ENCODE peak calls at places on chromosomes 3 and 15, in four cellular contexts. V, R, F and J are unnamed samples. For H3K4me1, the result is how much of the 10 kb centered on the place peaks cover.

GRCh38 chr3:148319161-148319915 is 378.4 kb upstream of the AGTR1 start:
- DNase-seq in V (no peak), R (no peak), F (no peak), J (no peak)

GRCh38 chr3:56467108-56467507 is 1.2 kb downstream of the ERC2 start:
- DNase-seq in V (peak), R (peak), F (peak), J (peak)

GRCh38 chr15:42996871-42997270 is 76.3 kb upstream of the TTBK2 start:
- DNase-seq in V (no peak), R (no peak), F (no peak), J (no peak)

GRCh38 chr3:127087441-127087840 is 104.5 kb downstream of the PLXNA1 start:
- DNase-seq in V (no peak), R (no peak), F (no peak), J (no peak)

GRCh38 chr3:140765246-140765645 is 87.4 kb downstream of the TRIM42 start:
- DNase-seq in V (no peak), R (no peak), F (no peak), J (no peak)

GRCh38 chr3:9316881-9317341 is 45.9 kb upstream of the THUMPD3 start:
- DNase-seq in V (peak), R (no peak), F (peak), J (peak)

GRCh38 chr3:133384331-133385027 is 15.4 kb upstream of the BFSP2 start:
- DNase-seq in V (peak), R (peak), F (peak), J (peak)

GRCh38 chr15:65421360-65422215 is 1.2 kb downstream of the IGDCC4 start:
- DNase-seq in V (peak), R (peak), F (peak), J (no peak)

GRCh38 chr3:108501538-108501937 is 8.9 kb downstream of the MYH15 start:
- DNase-seq in V (no peak), R (no peak), F (no peak), J (no peak)

GRCh38 chr3:3627104-3627503 is 172.1 kb upstream of the LRRN1 start:
- DNase-seq in V (no peak), R (no peak), F (no peak), J (no peak)

GRCh38 chr3:9746330-9746729 is 3.4 kb upstream of the OGG1 start:
- DNase-seq in V (no peak), R (no peak), F (no peak), J (no peak)

GRCh38 chr15:69983696-69984265 is 113.9 kb downstream of the TLE3 start:
- DNase-seq in V (no peak), R (no peak), F (no peak), J (no peak)

GRCh38 chr3:180679178-180680096 is at the start of gene CCDC39:
- DNase-seq in V (peak), R (peak), F (peak), J (peak)

GRCh38 chr3:66477846-66478245 is 23.0 kb downstream of the LRIG1 start:
- DNase-seq in V (peak), R (no peak), F (no peak), J (peak)
- H3K4me1 ChIP-seq in V (half or more), R (under half), F (under half), J (under half)

DNA sequence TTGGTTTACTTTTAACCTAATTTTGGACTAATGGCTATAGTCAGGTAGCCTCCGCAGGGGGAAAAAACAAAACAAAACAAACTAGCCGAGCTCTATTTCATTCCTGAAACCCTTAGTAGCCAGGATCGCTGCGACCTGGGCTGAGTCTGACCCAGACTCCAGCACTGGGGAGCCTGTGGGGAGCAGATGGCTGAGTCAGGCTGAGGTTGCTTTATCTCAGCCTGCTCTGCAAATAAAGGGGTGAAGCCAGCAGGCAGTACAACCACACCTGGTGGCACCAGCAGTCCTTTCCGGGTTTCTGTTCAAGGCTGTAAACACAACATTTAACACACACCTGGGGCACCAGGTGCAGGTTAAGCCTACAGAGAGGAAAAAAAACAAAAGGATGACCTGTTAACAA is 27.3 kb downstream of the ABHD2 start:
- DNase-seq in V (peak), R (no peak), F (no peak), J (peak)
- H3K27ac ChIP-seq in V (peak), R (peak), F (peak), J (peak)

DNA sequence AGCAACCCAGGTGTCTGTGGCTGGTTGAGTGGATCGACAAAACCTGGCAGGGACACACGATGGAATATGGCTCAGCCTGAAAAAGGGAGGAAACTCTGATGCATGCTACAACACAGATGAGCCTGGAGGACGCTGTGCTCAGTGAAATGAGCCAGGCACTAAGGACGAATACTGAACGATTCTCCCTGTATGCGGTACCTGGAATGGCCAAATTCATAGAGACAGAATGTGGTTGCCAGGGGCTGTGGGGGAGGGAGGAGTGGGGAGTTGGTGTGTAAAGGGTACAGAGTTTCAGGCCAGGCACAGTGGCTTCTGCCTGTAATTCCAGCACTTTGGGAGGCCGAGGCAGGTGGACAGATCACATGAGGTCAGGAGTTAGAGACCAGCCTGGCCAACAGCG is 35.1 kb downstream of the PCSK6 start:
- DNase-seq in V (no peak), R (no peak), F (no peak), J (no peak)
- H3K4me1 ChIP-seq in V (under half), R (half or more), F (under half), J (under half)

GRCh38 chr3:37130448-37130847 is 43.9 kb downstream of the LRRFIP2 start:
- DNase-seq in V (no peak), R (no peak), F (no peak), J (no peak)

GRCh38 chr3:37135561-37135960 is 38.8 kb downstream of the LRRFIP2 start:
- DNase-seq in V (no peak), R (no peak), F (no peak), J (no peak)

GRCh38 chr3:37129871-37130270 is 44.5 kb downstream of the LRRFIP2 start:
- DNase-seq in V (no peak), R (no peak), F (no peak), J (no peak)

GRCh38 chr3:37130984-37131975 is 43.1 kb downstream of the LRRFIP2 start:
- DNase-seq in V (no peak), R (no peak), F (no peak), J (peak)

GRCh38 chr3:37132334-37132733 is 42.0 kb downstream of the LRRFIP2 start:
- DNase-seq in V (no peak), R (no peak), F (no peak), J (no peak)
- H3K27ac ChIP-seq in V (peak), R (no peak), F (peak), J (no peak)

DNA sequence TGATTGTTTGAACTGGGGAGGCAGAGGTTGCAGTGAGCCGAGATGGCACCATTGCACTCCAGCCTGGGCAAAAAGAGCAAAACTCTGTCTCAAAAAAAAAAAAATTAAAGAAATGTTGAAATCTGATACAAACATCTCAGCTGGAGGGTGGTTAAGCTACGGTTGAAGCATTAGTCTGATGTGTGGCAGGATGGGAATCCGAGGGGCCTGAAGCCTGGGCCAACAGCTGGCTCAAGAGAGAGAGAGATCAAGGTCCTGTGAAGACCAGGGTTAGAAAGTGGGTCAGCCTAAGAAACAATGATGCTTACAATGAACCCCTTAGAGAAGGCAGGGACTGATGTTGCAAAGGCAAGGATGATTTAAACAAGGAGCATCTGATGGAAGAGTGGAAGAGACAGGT is 69.8 kb downstream of the CD200R1L start:
- DNase-seq in V (no peak), R (no peak), F (no peak), J (no peak)
- H3K4me1 ChIP-seq in V (under half), R (under half), F (under half), J (under half)

GRCh38 chr3:195348719-195349118 is 77.8 kb upstream of the XXYLT1 start:
- DNase-seq in V (no peak), R (no peak), F (no peak), J (no peak)

GRCh38 chr3:195356151-195357086 is 85.5 kb upstream of the XXYLT1 start:
- DNase-seq in V (peak), R (no peak), F (no peak), J (no peak)

DNA sequence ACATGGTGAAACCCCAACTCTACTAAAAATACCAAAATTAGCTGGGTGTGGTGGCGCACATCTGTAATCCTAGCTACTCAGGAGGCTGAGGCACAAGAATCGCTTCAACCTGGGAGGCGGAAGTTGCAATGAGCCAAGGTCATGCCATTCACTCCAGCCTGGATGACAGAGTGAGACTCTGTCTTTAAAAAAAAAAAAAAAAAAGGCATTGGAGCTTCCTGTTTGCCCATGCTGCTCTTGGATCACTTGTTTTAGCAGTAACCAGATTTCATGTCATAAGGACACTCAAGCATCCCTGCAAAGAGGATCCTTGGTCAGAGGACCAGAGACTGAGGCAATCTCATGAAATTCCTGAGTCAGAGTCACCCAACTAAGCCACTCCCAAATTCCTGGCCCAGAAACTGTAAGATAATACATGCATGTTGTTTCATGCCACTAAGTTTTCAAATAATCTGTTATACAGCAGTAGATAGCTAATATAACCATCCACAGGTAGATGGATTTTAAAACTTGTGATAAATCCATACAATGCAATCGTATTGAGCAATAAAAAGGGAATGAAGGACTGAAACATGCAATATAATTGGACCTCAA is 82.0 kb upstream of the XXYLT1 start:
- DNase-seq in V (no peak), R (no peak), F (no peak), J (peak)
- H3K27ac ChIP-seq in V (no peak), R (peak), F (no peak), J (no peak)

DNA sequence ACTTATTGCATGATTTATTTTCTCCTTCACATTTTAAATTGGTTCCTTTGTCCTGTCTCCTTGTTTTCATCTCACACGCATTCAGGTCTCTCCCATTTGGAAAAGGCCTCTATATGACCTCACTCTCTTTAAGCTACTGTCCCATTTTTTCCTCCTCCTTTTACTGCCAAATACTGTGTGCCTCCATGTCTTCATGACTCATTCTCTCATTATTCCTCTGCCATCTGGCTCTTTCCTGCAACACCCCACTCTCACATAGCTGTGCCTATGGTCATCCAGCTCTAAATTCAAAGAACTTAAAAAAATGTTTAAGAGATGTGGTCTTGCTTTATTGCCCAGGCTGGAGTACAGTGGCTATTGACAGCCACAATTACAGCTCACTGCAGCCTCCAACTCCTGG is 48.0 kb downstream of the TYRO3 start:
- DNase-seq in V (no peak), R (no peak), F (no peak), J (no peak)
- H3K4me1 ChIP-seq in V (under half), R (under half), F (under half), J (under half)

GRCh38 chr3:45113625-45114050 is 32.5 kb downstream of the CDCP1 start:
- DNase-seq in V (peak), R (no peak), F (no peak), J (no peak)
- H3K27ac ChIP-seq in V (peak), R (no peak), F (peak), J (no peak)

DNA sequence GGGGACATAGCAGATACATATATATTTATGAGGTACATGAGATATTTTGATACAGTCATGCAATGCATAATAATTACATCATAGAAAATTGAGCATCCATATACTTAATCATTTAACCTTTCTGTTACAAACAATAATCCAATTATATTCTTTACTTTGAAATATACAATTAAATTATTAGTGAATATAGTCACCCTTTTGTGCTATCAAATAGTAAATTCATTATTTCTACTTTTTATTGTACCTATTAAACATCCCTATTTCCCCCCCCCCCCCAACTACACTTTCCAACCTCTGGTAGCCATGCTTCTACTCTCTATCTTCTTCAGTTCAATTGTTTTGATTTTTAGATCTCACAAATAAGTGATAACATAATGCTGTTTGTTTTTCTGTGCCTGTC is 719.1 kb downstream of the ZBBX start:
- DNase-seq in V (no peak), R (no peak), F (no peak), J (no peak)
- H3K4me1 ChIP-seq in V (under half), R (under half), F (under half), J (under half)